ENCODE peak calls at places on chromosomes 16 and 17, in four cellular contexts. G, V, E and H are unnamed samples. For H3K4me1, the result is how much of the 10 kb centered on the place peaks cover.

GRCh38 chr17:9924735-9925191 is 19.7 kb upstream of the RCVRN start:
- DNase-seq in V (no peak), G (peak), E (peak), H (no peak)

GRCh38 chr17:61314368-61315078 is 85.1 kb upstream of the TBX2 start:
- DNase-seq in G (no peak), V (no peak), E (no peak), H (peak)

GRCh38 chr16:86349338-86349900 is 160.9 kb upstream of the FOXF1 start:
- DNase-seq in G (no peak), V (no peak), E (no peak), H (no peak)

GRCh38 chr16:71734511-71734910 is 10.0 kb upstream of the PHLPP2 start:
- DNase-seq in E (no peak), V (no peak), G (no peak), H (no peak)

GRCh38 chr17:42429726-42430464 is 6.8 kb upstream of the CAVIN1 start:
- DNase-seq in V (peak), G (no peak), E (no peak), H (no peak)

GRCh38 chr17:78544876-78545755 is 32.1 kb downstream of the DNAH17 start:
- DNase-seq in G (no peak), V (no peak), E (no peak), H (no peak)

GRCh38 chr17:50123649-50124349 is 6.2 kb downstream of the SAMD14 start:
- DNase-seq in E (no peak), G (no peak), V (peak), H (no peak)

GRCh38 chr16:4184038-4184702 is 57.7 kb downstream of the SRL start:
- DNase-seq in G (no peak), V (no peak), E (no peak), H (peak)

GRCh38 chr17:64077409-64077808 is 52.5 kb downstream of the ERN1 start:
- DNase-seq in E (no peak), G (no peak), V (peak), H (no peak)

GRCh38 chr17:45785373-45786193 is 1.5 kb downstream of the CRHR1 start:
- DNase-seq in E (no peak), V (no peak), G (no peak), H (no peak)

GRCh38 chr17:59220328-59221158 is at the start of gene GDPD1:
- DNase-seq in G (peak), V (peak), E (peak), H (peak)

GRCh38 chr17:30942311-30943079 is 20.8 kb downstream of the ADAP2 start:
- DNase-seq in G (no peak), V (no peak), E (no peak), H (no peak)

GRCh38 chr17:40121191-40121885 is 433 bp upstream of the MSL1 start:
- DNase-seq in V (peak), G (peak), E (peak), H (peak)

GRCh38 chr16:54930034-54930938 is at the start of gene IRX5:
- DNase-seq in E (peak), G (peak), V (peak), H (peak)

GRCh38 chr17:80760501-80760900 is 215.9 kb downstream of the RPTOR start:
- DNase-seq in E (peak), G (peak), V (no peak), H (no peak)

GRCh38 chr17:77107506-77108433 is 33.0 kb upstream of the SEC14L1 start:
- DNase-seq in E (peak), V (no peak), G (no peak), H (no peak)

GRCh38 chr17:77924757-77925336 is 33.7 kb upstream of the TNRC6C start:
- DNase-seq in E (no peak), G (peak), V (peak), H (peak)

GRCh38 chr17:60075981-60076380 is 2.7 kb downstream of the HEATR6 start:
- DNase-seq in G (no peak), V (no peak), E (no peak), H (no peak)

GRCh38 chr16:81445143-81445922 is 725 bp downstream of the CMIP start:
- DNase-seq in V (peak), G (peak), E (peak), H (no peak)

DNA sequence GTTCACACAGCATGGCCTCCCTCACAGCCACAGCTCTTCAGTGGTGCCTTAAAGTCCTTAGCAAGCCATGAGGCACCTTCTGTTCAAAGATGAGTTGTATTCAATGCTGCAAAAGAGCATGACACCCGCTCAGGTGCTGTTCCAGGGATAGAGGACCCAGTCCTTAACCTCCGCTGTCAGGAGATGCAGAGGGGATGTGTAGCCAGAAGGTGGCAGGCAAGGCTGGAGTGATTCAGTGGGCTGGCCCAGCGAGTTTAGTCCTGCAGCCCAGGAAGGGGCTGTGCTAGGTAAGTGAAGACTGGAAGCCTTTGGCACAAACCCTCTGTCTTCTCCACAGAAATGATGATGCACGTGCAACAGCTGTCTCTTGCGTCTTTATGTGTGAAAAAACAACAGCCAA is 25.0 kb upstream of the ADAM11 start:
- DNase-seq in G (no peak), E (no peak), V (no peak), H (no peak)
- TF ChIP-seq CTCF in G (no peak), E (peak), V (no peak), H (no peak)

GRCh38 chr17:17693955-17694228 is 12.6 kb downstream of the RAI1 start:
- DNase-seq in E (no peak), V (no peak), G (no peak), H (no peak)

GRCh38 chr17:17691468-17692263 is 10.4 kb downstream of the RAI1 start:
- DNase-seq in G (no peak), E (no peak), V (no peak), H (peak)

GRCh38 chr17:17694229-17695081 is 13.2 kb downstream of the RAI1 start:
- DNase-seq in E (peak), V (peak), G (peak), H (peak)

GRCh38 chr17:17692353-17693252 is 11.3 kb downstream of the RAI1 start:
- DNase-seq in E (no peak), V (no peak), G (no peak), H (no peak)

GRCh38 chr17:17693253-17693954 is 12.1 kb downstream of the RAI1 start:
- DNase-seq in V (peak), E (no peak), G (no peak), H (no peak)
- H3K4me1 ChIP-seq in V (half or more), E (under half), G (half or more), H (half or more)

GRCh38 chr16:28893291-28893690 is 15.0 kb downstream of the ATP2A1 start:
- DNase-seq in V (no peak), G (no peak), E (no peak), H (no peak)
- H3K4me3 ChIP-seq in V (no peak), G (no peak), E (no peak), H (no peak)

DNA sequence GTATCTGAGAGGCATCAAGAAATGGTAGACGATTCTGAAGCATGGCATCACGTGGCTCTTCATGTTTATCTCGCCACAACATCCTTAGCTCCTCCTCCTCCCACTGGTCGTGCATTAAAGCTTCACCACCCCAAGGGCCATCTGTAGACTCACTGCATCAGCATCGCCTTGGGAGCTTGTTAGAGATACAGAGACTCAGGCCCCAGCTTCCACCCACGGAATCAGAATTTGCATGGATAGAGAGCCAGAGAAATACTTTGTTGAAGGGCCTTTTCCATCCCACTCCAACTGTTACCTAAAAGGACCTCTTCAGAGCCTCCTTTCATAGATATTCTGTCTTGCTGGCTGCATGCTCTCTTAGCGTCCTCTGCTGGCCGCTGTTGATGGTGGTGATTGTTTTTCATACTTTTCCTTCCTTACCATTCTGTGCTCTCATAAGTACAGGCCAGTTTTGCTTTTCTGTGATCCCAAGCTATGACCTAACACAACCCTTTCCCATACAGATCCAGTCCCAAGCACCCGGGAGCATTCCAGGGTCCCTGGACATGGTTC is 1049.4 kb upstream of the EEF2KMT start:
- DNase-seq in V (no peak), E (no peak), G (no peak), H (no peak)
- TF ChIP-seq CTCF in V (no peak), E (no peak), G (no peak), H (no peak)